ENCODE peak calls at places on chromosomes 11 and 22, in six cellular contexts. O is activated B cell treated with CpG ODN at 0.5 μM for 24 hours, Y is dorsolateral prefrontal cortex, D is bronchial epithelial cell, J is AG09309, P is GM13976. N is an unnamed sample.

GRCh38 chr11:121613724-121614123 is 161.0 kb upstream of the SORL1-AS1 start:
- DNase-seq in O (no peak), Y (no peak), D (no peak), J (no peak), P (no peak), N (no peak)

GRCh38 chr11:1201395-1202153 is 21.3 kb upstream of the MUC5B start:
- DNase-seq in O (no peak), Y (no peak), D (no peak), J (no peak), P (no peak), N (no peak)

GRCh38 chr11:117618956-117619355 is 178.1 kb downstream of the DSCAML1 start:
- DNase-seq in O (no peak), Y (peak), D (no peak), J (no peak), P (no peak), N (no peak)

GRCh38 chr11:117814766-117815261 is 9.7 kb downstream of the FXYD2 start:
- DNase-seq in O (peak), Y (peak), D (no peak), J (no peak), P (peak), N (no peak)

GRCh38 chr11:17267576-17267975 is 9.0 kb upstream of the NUCB2 start:
- DNase-seq in O (no peak), Y (no peak), D (peak), J (no peak), P (no peak), N (peak)

GRCh38 chr11:106322111-106322510 is 244.6 kb downstream of the AASDHPPT start:
- DNase-seq in O (no peak), Y (no peak), D (no peak), J (no peak), P (no peak), N (no peak)

GRCh38 chr22:28462041-28462440 is 217.6 kb downstream of the TTC28 start:
- DNase-seq in O (no peak), Y (no peak), D (no peak), J (no peak), P (no peak), N (no peak)

GRCh38 chr11:75893202-75893601 is 78.2 kb downstream of the UVRAG start:
- DNase-seq in O (no peak), Y (no peak), D (no peak), J (no peak), P (peak), N (no peak)

GRCh38 chr11:95918056-95918455 is 5.9 kb downstream of the MTMR2 start:
- DNase-seq in O (no peak), Y (no peak), D (no peak), J (no peak), P (no peak), N (no peak)

GRCh38 chr11:95915051-95915450 is 8.9 kb downstream of the MTMR2 start:
- DNase-seq in O (no peak), Y (no peak), D (no peak), J (no peak), P (no peak), N (no peak)

GRCh38 chr11:95913830-95914229 is 10.1 kb downstream of the MTMR2 start:
- DNase-seq in O (no peak), Y (no peak), D (no peak), J (no peak), P (no peak), N (no peak)

GRCh38 chr11:95917188-95918036 is 6.5 kb downstream of the MTMR2 start:
- DNase-seq in O (no peak), Y (no peak), D (peak), J (no peak), P (no peak), N (peak)

GRCh38 chr11:95916049-95916448 is 7.9 kb downstream of the MTMR2 start:
- DNase-seq in O (no peak), Y (no peak), D (no peak), J (no peak), P (no peak), N (no peak)
- TF ChIP-seq CTCF in O (no peak), Y (no peak), D (no peak), J (no peak), P (no peak), N (no peak)

GRCh38 chr11:58921778-58922390 is 17.4 kb upstream of the GLYATL1 start:
- DNase-seq in O (no peak), Y (no peak), D (no peak), J (no peak), P (no peak), N (no peak)
- TF ChIP-seq CTCF in O (no peak), Y (no peak), D (no peak), J (no peak), P (no peak), N (no peak)

DNA sequence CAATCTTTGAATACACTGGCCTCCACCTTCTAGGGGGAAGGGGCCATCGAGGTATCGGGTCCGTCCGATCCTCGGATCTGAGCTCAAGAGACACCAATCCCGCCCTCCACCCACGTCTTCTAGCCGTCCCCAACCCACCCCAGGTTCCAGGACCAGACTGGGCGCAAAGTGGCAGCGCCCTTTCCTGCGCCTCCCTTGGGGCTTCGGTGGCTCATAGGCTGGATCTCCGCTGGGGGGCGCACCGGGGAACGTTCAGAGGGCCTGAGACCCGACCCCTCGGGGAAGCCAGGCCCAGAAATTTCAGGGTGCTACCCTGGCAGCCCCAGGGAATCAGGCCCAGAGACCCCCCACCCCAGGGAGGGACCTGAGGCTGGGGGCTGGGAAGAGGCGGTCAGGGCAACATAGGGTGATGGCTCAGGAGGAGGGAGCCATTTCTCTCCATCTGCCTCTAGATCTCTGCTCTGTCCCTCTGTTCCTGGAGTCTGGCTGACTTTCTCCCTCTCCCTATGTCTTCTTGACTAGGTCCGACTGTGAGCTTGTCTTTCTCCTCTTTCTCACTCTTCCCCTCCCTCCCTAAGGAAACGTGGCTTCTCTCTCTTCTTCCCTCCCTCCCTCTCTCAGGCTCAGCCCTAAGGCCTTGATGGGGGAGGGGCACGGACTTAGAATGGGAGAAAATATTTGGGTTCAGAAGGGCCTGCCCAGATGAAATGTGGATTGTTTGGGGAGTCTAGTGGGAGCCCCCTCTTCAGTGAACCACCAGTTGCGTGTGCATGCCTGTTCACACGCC is 1.1 kb downstream of the CREB3L1 start:
- DNase-seq in O (no peak), Y (no peak), D (no peak), J (no peak), P (peak), N (no peak)
- TF ChIP-seq CTCF in O (no peak), Y (no peak), D (peak), J (peak), P (peak), N (no peak)

GRCh38 chr22:21000215-21000986 is 1.5 kb downstream of the THAP7 start:
- DNase-seq in O (no peak), Y (no peak), D (no peak), J (no peak), P (no peak), N (no peak)
- TF ChIP-seq CTCF in O (no peak), Y (no peak), D (no peak), J (no peak), P (no peak), N (no peak)

N was measured in RWPE1.